ENCODE peak calls at places on chromosomes 6 and 20, in eight cellular contexts. One of them, this sample, is unnamed.
A peak's percentile ranks its signal among the peaks of the same experiment; 100 is the strongest.

GRCh38 chr6:22756365-22756764 is 187.0 kb downstream of the HDGFL1 start:
- DNase-seq in EH: peak; percentile 65
- DNase-seq in breast epithelium: no peak
- DNase-seq in neuronal stem cell: no peak
- DNase-seq in KG1: no peak
- DNase-seq in body of pancreas: no peak
- DNase-seq in stimulated activated naive CD4-positive, alpha-beta T cell: no peak
- DNase-seq in retina: no peak
- DNase-seq in this sample: no peak

GRCh38 chr6:167794386-167795157 is 32.1 kb upstream of the AFDN start:
- DNase-seq in KG1: no peak
- DNase-seq in neuronal stem cell: no peak
- DNase-seq in breast epithelium: no peak
- DNase-seq in retina: no peak
- DNase-seq in body of pancreas: peak; percentile 86
- DNase-seq in EH: no peak
- DNase-seq in stimulated activated naive CD4-positive, alpha-beta T cell: no peak
- DNase-seq in this sample: no peak

GRCh38 chr20:32507998-32508774 is 76.9 kb downstream of the NOL4L start:
- DNase-seq in breast epithelium: no peak
- DNase-seq in EH: no peak
- DNase-seq in KG1: no peak
- DNase-seq in neuronal stem cell: no peak
- DNase-seq in body of pancreas: no peak
- DNase-seq in retina: no peak
- DNase-seq in stimulated activated naive CD4-positive, alpha-beta T cell: no peak
- DNase-seq in this sample: no peak

GRCh38 chr20:33897313-33897912 is 86.3 kb downstream of the CHMP4B start:
- DNase-seq in breast epithelium: no peak
- DNase-seq in neuronal stem cell: no peak
- DNase-seq in retina: no peak
- DNase-seq in body of pancreas: no peak
- DNase-seq in KG1: no peak
- DNase-seq in stimulated activated naive CD4-positive, alpha-beta T cell: no peak
- DNase-seq in EH: no peak
- DNase-seq in this sample: no peak

GRCh38 chr20:32457476-32457986 is 99.4 kb downstream of the ASXL1 start:
- DNase-seq in EH: peak; percentile 80
- DNase-seq in body of pancreas: peak; percentile 82
- DNase-seq in breast epithelium: no peak
- DNase-seq in stimulated activated naive CD4-positive, alpha-beta T cell: no peak
- DNase-seq in neuronal stem cell: peak; percentile 87
- DNase-seq in KG1: no peak
- DNase-seq in retina: peak; percentile 93
- DNase-seq in this sample: peak; percentile 93

GRCh38 chr6:31171931-31172882 is 1.7 kb upstream of the POU5F1 start:
- DNase-seq in KG1: no peak
- DNase-seq in breast epithelium: no peak
- DNase-seq in stimulated activated naive CD4-positive, alpha-beta T cell: no peak
- DNase-seq in neuronal stem cell: no peak
- DNase-seq in retina: no peak
- DNase-seq in EH: no peak
- DNase-seq in body of pancreas: no peak
- DNase-seq in this sample: no peak

GRCh38 chr6:97674802-97675201 is 391.8 kb upstream of the MMS22L start:
- DNase-seq in EH: no peak
- DNase-seq in body of pancreas: no peak
- DNase-seq in KG1: no peak
- DNase-seq in breast epithelium: no peak
- DNase-seq in retina: no peak
- DNase-seq in neuronal stem cell: no peak
- DNase-seq in stimulated activated naive CD4-positive, alpha-beta T cell: no peak
- DNase-seq in this sample: no peak

GRCh38 chr20:52622086-52622485 is 350.1 kb upstream of the TSHZ2 start:
- DNase-seq in stimulated activated naive CD4-positive, alpha-beta T cell: no peak
- DNase-seq in KG1: no peak
- DNase-seq in retina: no peak
- DNase-seq in breast epithelium: no peak
- DNase-seq in neuronal stem cell: no peak
- DNase-seq in EH: peak; percentile 1
- DNase-seq in body of pancreas: no peak
- DNase-seq in this sample: no peak

GRCh38 chr6:55841341-55841740 is 34.0 kb downstream of the BMP5 start:
- DNase-seq in body of pancreas: no peak
- DNase-seq in neuronal stem cell: no peak
- DNase-seq in retina: no peak
- DNase-seq in KG1: no peak
- DNase-seq in breast epithelium: no peak
- DNase-seq in EH: no peak
- DNase-seq in stimulated activated naive CD4-positive, alpha-beta T cell: no peak
- DNase-seq in this sample: no peak

GRCh38 chr20:461254-462198 is 807 bp downstream of the TBC1D20 start:
- DNase-seq in body of pancreas: peak; percentile 60
- DNase-seq in KG1: peak; percentile 25
- DNase-seq in breast epithelium: no peak
- DNase-seq in stimulated activated naive CD4-positive, alpha-beta T cell: peak; percentile 55
- DNase-seq in EH: peak; percentile 71
- DNase-seq in neuronal stem cell: peak; percentile 42
- DNase-seq in retina: peak; percentile 80
- DNase-seq in this sample: peak; percentile 75

GRCh38 chr6:156423829-156424228 is 353.3 kb upstream of the ARID1B start:
- DNase-seq in KG1: peak; percentile 13
- DNase-seq in neuronal stem cell: no peak
- DNase-seq in breast epithelium: no peak
- DNase-seq in body of pancreas: no peak
- DNase-seq in retina: no peak
- DNase-seq in stimulated activated naive CD4-positive, alpha-beta T cell: no peak
- DNase-seq in EH: no peak
- DNase-seq in this sample: no peak

GRCh38 chr6:151475653-151476523 is 17.9 kb upstream of the CCDC170 start:
- DNase-seq in breast epithelium: no peak
- DNase-seq in retina: peak; percentile 62
- DNase-seq in stimulated activated naive CD4-positive, alpha-beta T cell: peak; percentile 24
- DNase-seq in EH: peak; percentile 60
- DNase-seq in KG1: peak; percentile 36
- DNase-seq in neuronal stem cell: no peak
- DNase-seq in body of pancreas: peak; percentile 59
- DNase-seq in this sample: peak; percentile 78

GRCh38 chr6:167845856-167846255 is 19.1 kb downstream of the AFDN start:
- DNase-seq in EH: no peak
- DNase-seq in stimulated activated naive CD4-positive, alpha-beta T cell: no peak
- DNase-seq in neuronal stem cell: no peak
- DNase-seq in retina: no peak
- DNase-seq in breast epithelium: no peak
- DNase-seq in KG1: no peak
- DNase-seq in body of pancreas: no peak
- DNase-seq in this sample: no peak